ENCODE peak calls at places on chromosomes 4 and X, in six cellular contexts. G, E, F, R, C and N are unnamed samples.

GRCh38 chr4:25860586-25861421 is 2.0 kb downstream of the SEL1L3 start:
- DNase-seq in G (no peak), E (no peak), F (peak; percentile 92), R (no peak), C (no peak), N (no peak)

GRCh38 chr4:158817562-158818370 is 48.9 kb downstream of the FNIP2 start:
- DNase-seq in G (no peak), E (no peak), F (no peak), R (no peak), C (no peak), N (no peak)

GRCh38 chr4:117203231-117203630 is 117.9 kb upstream of the TRAM1L1 start:
- DNase-seq in G (no peak), E (no peak), F (no peak), R (no peak), C (no peak), N (no peak)

GRCh38 chr4:53779025-53779424 is 187.7 kb upstream of the LNX1 start:
- DNase-seq in G (no peak), E (no peak), F (no peak), R (no peak), C (no peak), N (no peak)

GRCh38 chr4:135240796-135241195 is 1039.2 kb upstream of the PABPC4L start:
- DNase-seq in G (no peak), E (no peak), F (no peak), R (no peak), C (no peak), N (no peak)

GRCh38 chr4:176226736-176227135 is 31.4 kb upstream of the SPATA4 start:
- DNase-seq in G (no peak), E (no peak), F (no peak), R (no peak), C (no peak), N (no peak)

GRCh38 chrX:47776301-47776700 is 60.4 kb upstream of the ZNF81 start:
- DNase-seq in G (no peak), E (no peak), F (no peak), R (no peak), C (no peak), N (no peak)

GRCh38 chrX:80810365-80810978 is 795 bp upstream of the BRWD3 start:
- DNase-seq in G (no peak), E (no peak), F (no peak), R (no peak), C (no peak), N (no peak)

GRCh38 chr4:69860521-69861298 is 765 bp upstream of the SULT1E1 start:
- DNase-seq in G (no peak), E (no peak), F (no peak), R (no peak), C (no peak), N (no peak)

GRCh38 chr4:81491943-81492342 is 20.2 kb upstream of the RASGEF1B start:
- DNase-seq in G (no peak), E (no peak), F (no peak), R (no peak), C (no peak), N (no peak)

GRCh38 chr4:81198151-81198550 is 16.9 kb downstream of the PRKG2 start:
- DNase-seq in G (no peak), E (no peak), F (no peak), R (no peak), C (no peak), N (no peak)

GRCh38 chr4:112802780-112803179 is 165.8 kb downstream of the LARP7 start:
- DNase-seq in G (no peak), E (no peak), F (no peak), R (no peak), C (no peak), N (no peak)

DNA sequence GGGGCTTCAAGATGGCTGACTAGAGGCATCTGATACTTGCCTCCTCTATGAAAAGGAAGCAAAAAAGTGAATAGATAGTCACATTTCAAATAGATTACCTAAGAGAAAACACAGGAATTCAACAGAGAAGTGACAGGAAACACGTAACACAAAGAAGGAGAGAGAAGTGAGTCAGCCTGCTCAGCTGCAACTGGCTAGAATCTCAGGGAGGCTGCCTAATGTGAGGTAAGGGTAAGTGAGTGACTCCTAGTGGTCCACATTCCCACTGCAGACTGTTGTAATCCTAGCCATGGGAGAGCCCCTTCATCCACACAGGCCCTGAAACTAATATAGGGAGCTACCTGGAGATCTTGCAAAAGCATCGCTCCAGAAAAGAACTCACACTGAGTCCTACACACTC is 179.2 kb downstream of the SLC7A11 start:
- DNase-seq in G (no peak), E (no peak), F (no peak), R (no peak), C (no peak), N (no peak)
- H3K27ac ChIP-seq in G (no peak overlapping the region), E (no peak overlapping the region), F (no peak overlapping the region), R (no peak overlapping the region), C (no peak overlapping the region), N (no peak overlapping the region)

DNA sequence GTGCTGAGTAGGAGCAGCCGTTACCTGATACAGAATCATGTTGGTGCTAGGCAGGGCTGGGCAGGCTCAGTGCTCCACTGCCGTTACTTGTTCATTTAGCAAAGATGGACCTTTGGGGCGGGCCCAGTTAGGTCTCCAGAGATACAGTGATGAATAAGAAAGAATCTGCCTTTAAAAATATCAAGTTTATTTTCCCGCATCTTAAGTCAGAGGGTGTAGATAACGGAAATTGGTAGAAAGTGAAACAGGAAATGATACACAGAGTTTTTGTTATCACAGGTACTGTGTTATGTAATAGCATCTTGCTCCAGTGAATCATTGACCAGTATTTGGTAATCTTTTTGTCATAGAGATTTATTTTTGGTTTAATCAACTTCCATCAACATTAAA is 5.5 kb downstream of the TMEM131L start:
- DNase-seq in G (no peak), E (no peak), F (peak; percentile 74), R (no peak), C (peak; percentile 28), N (no peak)
- H3K27ac ChIP-seq in G (no peak overlapping the region), E (peak overlapping the region; percentile 98), F (no peak overlapping the region), R (no peak overlapping the region), C (no peak overlapping the region), N (peak overlapping the region; percentile 87)

GRCh38 chr4:119728185-119728584 is 99.6 kb upstream of the PDE5A start:
- DNase-seq in G (no peak), E (no peak), F (no peak), R (no peak), C (no peak), N (no peak)
- H3K27ac ChIP-seq in G (no peak overlapping the region), E (no peak overlapping the region), F (no peak overlapping the region), R (no peak overlapping the region), C (no peak overlapping the region), N (no peak overlapping the region)

DNA sequence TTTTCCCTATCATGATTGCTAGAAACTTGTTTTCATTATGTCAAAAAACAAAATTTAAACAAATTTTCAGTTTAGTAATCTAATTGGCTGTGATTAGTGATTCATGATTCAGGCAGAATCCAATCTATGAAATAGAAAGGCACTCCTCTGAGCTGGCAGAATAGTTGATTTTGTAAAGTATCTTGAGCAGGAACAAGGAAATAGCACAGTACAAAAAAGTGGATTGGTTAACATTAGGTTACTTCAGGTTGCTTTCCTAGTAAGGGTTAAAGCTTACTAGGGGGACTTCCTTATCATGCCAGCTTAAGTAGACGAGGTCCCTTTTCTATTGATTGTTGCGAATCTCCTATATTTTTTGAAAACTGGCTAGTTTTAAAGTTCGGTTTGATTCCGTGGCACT is 43.4 kb upstream of the PRDM5 start:
- DNase-seq in G (no peak), E (no peak), F (no peak), R (no peak), C (no peak), N (no peak)
- H3K27ac ChIP-seq in G (no peak overlapping the region), E (no peak overlapping the region), F (no peak overlapping the region), R (no peak overlapping the region), C (no peak overlapping the region), N (no peak overlapping the region)

GRCh38 chr4:10104211-10104990 is 12.2 kb downstream of the WDR1 start:
- DNase-seq in G (no peak), E (no peak), F (no peak), R (no peak), C (no peak), N (no peak)

GRCh38 chr4:10104991-10105276 is 11.7 kb downstream of the WDR1 start:
- DNase-seq in G (no peak), E (no peak), F (no peak), R (no peak), C (no peak), N (no peak)

GRCh38 chr4:10101559-10102192 is 14.9 kb downstream of the WDR1 start:
- DNase-seq in G (no peak), E (no peak), F (no peak), R (no peak), C (no peak), N (no peak)

GRCh38 chr4:10102193-10102980 is 14.2 kb downstream of the WDR1 start:
- DNase-seq in G (no peak), E (no peak), F (no peak), R (no peak), C (no peak), N (no peak)

GRCh38 chr4:10102981-10103330 is 13.6 kb downstream of the WDR1 start:
- DNase-seq in G (no peak), E (no peak), F (no peak), R (no peak), C (no peak), N (no peak)
- H3K27ac ChIP-seq in G (peak overlapping the region; percentile 81), E (peak overlapping the region; percentile 99), F (no peak overlapping the region), R (peak overlapping the region; percentile 76), C (no peak overlapping the region), N (peak overlapping the region; percentile 38)